ENCODE peak calls at places on chromosomes 7 and 10, in six cellular contexts. W is thoracic aorta, S is right cardiac atrium, D is foreskin fibroblast, L is astrocyte, G is cardiac muscle cell. V is an unnamed sample.

GRCh38 chr7:143331179-143331825 is 15.4 kb downstream of the CLCN1 start:
- DNase-seq in W (no peak), S (no peak), D (peak), L (peak), G (peak), V (peak)

GRCh38 chr10:20020677-20021076 is 204.4 kb downstream of the PLXDC2 start:
- DNase-seq in W (no peak), S (no peak), D (no peak), L (no peak), G (no peak), V (no peak)

GRCh38 chr7:111855161-111855841 is 293.0 kb upstream of the IMMP2L start:
- DNase-seq in W (no peak), S (no peak), D (peak), L (peak), G (peak), V (peak)

GRCh38 chr7:22331704-22332103 is 25.2 kb downstream of the RAPGEF5 start:
- DNase-seq in W (no peak), S (no peak), D (no peak), L (no peak), G (peak), V (no peak)

GRCh38 chr7:100057006-100057405 is 7.4 kb downstream of the ZSCAN21 start:
- DNase-seq in W (no peak), S (no peak), D (no peak), L (no peak), G (no peak), V (no peak)

GRCh38 chr10:103752680-103753248 is 102.6 kb downstream of the SH3PXD2A start:
- DNase-seq in W (no peak), S (no peak), D (no peak), L (no peak), G (no peak), V (peak)

GRCh38 chr10:22620140-22620857 is 94.1 kb downstream of the PIP4K2A start:
- DNase-seq in W (peak), S (peak), D (peak), L (peak), G (peak), V (peak)

GRCh38 chr10:97547889-97548485 is 24.6 kb upstream of the ANKRD2 start:
- DNase-seq in W (no peak), S (no peak), D (no peak), L (peak), G (no peak), V (no peak)

GRCh38 chr10:59991661-59992060 is 85.3 kb upstream of the CCDC6 start:
- DNase-seq in W (no peak), S (no peak), D (no peak), L (peak), G (peak), V (peak)

GRCh38 chr10:24952146-24952700 is at the start of gene PRTFDC1:
- DNase-seq in W (no peak), S (peak), D (no peak), L (no peak), G (peak), V (peak)

GRCh38 chr7:146116452-146117219 is at the start of gene CNTNAP2:
- DNase-seq in W (no peak), S (peak), D (no peak), L (peak), G (peak), V (peak)

GRCh38 chr7:141118809-141119586 is 45.1 kb downstream of the TMEM178B start:
- DNase-seq in W (no peak), S (no peak), D (no peak), L (no peak), G (no peak), V (no peak)

GRCh38 chr10:30114871-30115270 is 55.5 kb upstream of the JCAD start:
- DNase-seq in W (no peak), S (peak), D (no peak), L (peak), G (peak), V (no peak)

GRCh38 chr10:14838582-14839304 is 637 bp downstream of the HSPA14 start:
- DNase-seq in W (no peak), S (no peak), D (peak), L (peak), G (peak), V (no peak)

GRCh38 chr7:37987732-37988131 is 67.3 kb downstream of the EPDR1 start:
- DNase-seq in W (no peak), S (no peak), D (no peak), L (peak), G (peak), V (peak)

GRCh38 chr10:93921338-93921737 is 27.6 kb downstream of the SLC35G1 start:
- DNase-seq in W (no peak), S (peak), D (no peak), L (no peak), G (no peak), V (no peak)

GRCh38 chr7:54788664-54789063 is 29.7 kb upstream of the SEC61G start:
- DNase-seq in W (no peak), S (no peak), D (peak), L (peak), G (peak), V (peak)

GRCh38 chr7:105690286-105690915 is 109.1 kb upstream of the EFCAB10 start:
- DNase-seq in W (no peak), S (no peak), D (no peak), L (peak), G (no peak), V (peak)

GRCh38 chr7:105691029-105691691 is 109.9 kb upstream of the EFCAB10 start:
- DNase-seq in W (no peak), S (peak), D (peak), L (no peak), G (peak), V (peak)

GRCh38 chr7:105691692-105692564 is 110.6 kb upstream of the EFCAB10 start:
- DNase-seq in W (no peak), S (peak), D (peak), L (peak), G (peak), V (peak)

GRCh38 chr7:105697753-105698152 is 116.5 kb upstream of the EFCAB10 start:
- DNase-seq in W (no peak), S (no peak), D (no peak), L (no peak), G (no peak), V (no peak)

DNA sequence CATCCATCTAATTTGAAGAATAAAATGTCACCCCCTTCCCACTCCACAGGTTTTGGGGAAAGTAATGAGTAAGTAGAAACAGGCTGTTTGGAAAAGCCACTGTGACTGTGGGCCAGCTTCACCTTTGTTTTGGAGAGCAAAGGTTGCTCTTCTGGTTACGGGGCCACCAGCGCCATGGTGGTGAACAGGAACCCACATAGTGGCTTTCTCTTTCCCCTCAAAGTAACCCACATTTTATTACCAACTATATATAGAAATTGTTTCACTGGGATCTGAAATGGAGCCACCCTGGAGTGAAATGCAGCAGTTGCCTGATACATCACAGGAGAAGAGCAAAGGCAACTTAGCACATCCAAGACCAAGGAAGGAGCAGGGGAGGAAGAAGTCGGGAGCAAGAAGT is 112.3 kb upstream of the EFCAB10 start:
- DNase-seq in W (no peak), S (no peak), D (no peak), L (no peak), G (no peak), V (no peak)
- H3K4me3 ChIP-seq in W (no peak), S (no peak), D (no peak), L (no peak), G (no peak), V (no peak)

GRCh38 chr10:4639960-4640359 is 186.0 kb upstream of the AKR1E2 start:
- DNase-seq in W (no peak), S (no peak), D (no peak), L (peak), G (peak), V (no peak)
- H3K4me3 ChIP-seq in W (peak), S (no peak), D (no peak), L (no peak), G (no peak), V (no peak)

GRCh38 chr7:106717254-106717996 is 56.5 kb upstream of the CCDC71L start:
- DNase-seq in W (no peak), S (no peak), D (no peak), L (peak), G (no peak), V (peak)
- H3K4me3 ChIP-seq in W (no peak), S (no peak), D (no peak), L (no peak), G (no peak), V (no peak)

GRCh38 chr7:80515298-80515697 is 3.4 kb upstream of the GNAT3 start:
- DNase-seq in W (no peak), S (no peak), D (no peak), L (no peak), G (no peak), V (no peak)
- H3K4me3 ChIP-seq in W (no peak), S (no peak), D (no peak), L (no peak), G (no peak), V (no peak)

GRCh38 chr7:47720907-47721244 is 139.0 kb upstream of the TNS3 start:
- DNase-seq in W (no peak), S (no peak), D (no peak), L (no peak), G (no peak), V (no peak)
- H3K4me3 ChIP-seq in W (no peak), S (no peak), D (no peak), L (no peak), G (no peak), V (no peak)